ENCODE peak calls at places on chromosomes 12 and 14, in eight cellular contexts. B, P, M, X, E, R, Q and K are unnamed samples. For H3K4me1, the result is how much of the 10 kb centered on the place peaks cover.

GRCh38 chr12:29241821-29242591 is 92.9 kb downstream of the FAR2 start:
- DNase-seq in B (no peak), P (peak), M (peak), X (peak), E (peak), R (no peak), Q (no peak), K (no peak)

GRCh38 chr12:2057041-2057792 is 4.4 kb downstream of the CACNA1C start:
- DNase-seq in B (no peak), P (peak), M (peak), X (peak), E (peak), R (peak), Q (no peak), K (no peak)

GRCh38 chr14:99481745-99482099 is 513 bp downstream of the CCNK start:
- DNase-seq in B (no peak), P (no peak), M (peak), X (peak), E (peak), R (peak), Q (peak), K (peak)

GRCh38 chr14:64501326-64502171 is 2.1 kb downstream of the ZBTB25 start:
- DNase-seq in B (no peak), P (peak), M (peak), X (peak), E (peak), R (peak), Q (no peak), K (no peak)

GRCh38 chr14:32609388-32609787 is 280.3 kb downstream of the AKAP6 start:
- DNase-seq in B (no peak), P (no peak), M (no peak), X (no peak), E (no peak), R (no peak), Q (no peak), K (no peak)

GRCh38 chr14:61335876-61336275 is 14.5 kb downstream of the PRKCH start:
- DNase-seq in B (no peak), P (no peak), M (no peak), X (no peak), E (no peak), R (no peak), Q (no peak), K (no peak)

GRCh38 chr12:4271433-4272013 is 2.0 kb upstream of the CCND2 start:
- DNase-seq in B (no peak), P (no peak), M (peak), X (no peak), E (no peak), R (no peak), Q (no peak), K (no peak)

GRCh38 chr12:16509411-16509810 is 96.6 kb downstream of the LMO3 start:
- DNase-seq in B (no peak), P (no peak), M (no peak), X (no peak), E (no peak), R (no peak), Q (no peak), K (no peak)

GRCh38 chr14:50835280-50835679 is 4.3 kb upstream of the NIN start:
- DNase-seq in B (no peak), P (no peak), M (no peak), X (no peak), E (peak), R (peak), Q (no peak), K (no peak)

GRCh38 chr12:4270670-4271432 is 2.7 kb upstream of the CCND2 start:
- DNase-seq in B (no peak), P (peak), M (peak), X (no peak), E (no peak), R (no peak), Q (no peak), K (no peak)

GRCh38 chr14:32027255-32027939 is 49.7 kb upstream of the ARHGAP5 start:
- DNase-seq in B (no peak), P (no peak), M (peak), X (peak), E (peak), R (no peak), Q (peak), K (no peak)

GRCh38 chr12:108187831-108188230 is 58.7 kb downstream of the WSCD2 start:
- DNase-seq in B (no peak), P (no peak), M (no peak), X (no peak), E (no peak), R (no peak), Q (no peak), K (no peak)

GRCh38 chr12:49331360-49332222 is 5.4 kb downstream of the C1QL4 start:
- DNase-seq in B (no peak), P (peak), M (peak), X (peak), E (peak), R (peak), Q (peak), K (no peak)

GRCh38 chr12:64691793-64692583 is 67.2 kb downstream of the GNS start:
- DNase-seq in B (no peak), P (no peak), M (peak), X (no peak), E (no peak), R (no peak), Q (no peak), K (no peak)

GRCh38 chr12:119415714-119416113 is 81.2 kb downstream of the CCDC60 start:
- DNase-seq in B (no peak), P (no peak), M (no peak), X (no peak), E (no peak), R (no peak), Q (no peak), K (no peak)

GRCh38 chr12:95408201-95408600 is 65.8 kb upstream of the METAP2 start:
- DNase-seq in B (no peak), P (no peak), M (no peak), X (no peak), E (no peak), R (no peak), Q (no peak), K (no peak)

GRCh38 chr14:58100735-58101368 is 51.2 kb downstream of the ARMH4 start:
- DNase-seq in B (no peak), P (no peak), M (peak), X (peak), E (peak), R (no peak), Q (no peak), K (no peak)

GRCh38 chr12:32214723-32215122 is 108.1 kb downstream of the BICD1 start:
- DNase-seq in B (no peak), P (no peak), M (no peak), X (no peak), E (no peak), R (peak), Q (no peak), K (no peak)

GRCh38 chr12:68617160-68617926 is 6.6 kb downstream of the RAP1B start:
- DNase-seq in B (no peak), P (no peak), M (no peak), X (peak), E (peak), R (no peak), Q (no peak), K (no peak)

GRCh38 chr14:79294506-79294905 is 916.8 kb downstream of the DIO2 start:
- DNase-seq in B (no peak), P (no peak), M (no peak), X (peak), E (no peak), R (no peak), Q (no peak), K (no peak)

GRCh38 chr14:50714452-50715073 is 46.5 kb upstream of the SAV1 start:
- DNase-seq in B (no peak), P (peak), M (peak), X (peak), E (peak), R (peak), Q (no peak), K (no peak)

GRCh38 chr12:66776974-66777373 is 98.1 kb upstream of the GRIP1 start:
- DNase-seq in B (no peak), P (no peak), M (no peak), X (no peak), E (no peak), R (no peak), Q (no peak), K (no peak)

GRCh38 chr14:81199084-81199483 is 21.7 kb downstream of the GTF2A1 start:
- DNase-seq in B (no peak), P (no peak), M (no peak), X (no peak), E (no peak), R (no peak), Q (no peak), K (no peak)

GRCh38 chr14:73751157-73751691 is 37.0 kb upstream of the PNMA1 start:
- DNase-seq in B (no peak), P (no peak), M (no peak), X (no peak), E (no peak), R (peak), Q (no peak), K (no peak)

GRCh38 chr14:51727526-51727925 is 75.8 kb downstream of the FRMD6 start:
- DNase-seq in B (no peak), P (no peak), M (no peak), X (no peak), E (no peak), R (no peak), Q (no peak), K (no peak)

GRCh38 chr12:27967551-27968054 is 4.9 kb downstream of the PTHLH start:
- DNase-seq in B (no peak), P (no peak), M (no peak), X (peak), E (no peak), R (no peak), Q (no peak), K (no peak)

GRCh38 chr12:21940972-21941521 is at the start of gene ABCC9:
- DNase-seq in B (no peak), P (peak), M (peak), X (no peak), E (peak), R (no peak), Q (no peak), K (no peak)

DNA sequence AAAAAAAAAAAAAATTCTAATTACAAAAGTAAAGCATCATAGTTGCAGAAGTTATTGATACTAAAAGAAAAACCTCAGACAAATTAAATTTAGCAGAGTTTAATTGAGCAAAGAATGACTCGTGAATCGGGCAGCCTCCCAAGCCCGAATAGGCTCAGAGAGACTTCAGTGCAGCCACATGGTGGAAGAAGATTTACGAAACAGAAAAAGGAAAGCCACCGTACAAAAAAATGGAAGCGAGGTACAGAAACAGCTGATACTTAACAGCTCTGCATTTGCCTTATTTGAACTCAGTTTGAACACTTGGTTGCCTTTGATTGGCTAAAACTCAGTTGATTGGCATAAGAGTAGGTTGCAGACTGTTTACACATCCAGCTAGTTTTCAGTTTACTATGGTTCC is 12.9 kb downstream of the TTC9 start:
- DNase-seq in B (no peak), P (no peak), M (no peak), X (peak), E (no peak), R (peak), Q (no peak), K (no peak)
- H3K4me1 ChIP-seq in B (under half), P (under half), M (under half), X (under half), E (under half), R (half or more), Q (under half), K (half or more)

GRCh38 chr12:15273896-15274295 is 48.4 kb upstream of the PTPRO start:
- DNase-seq in B (no peak), P (no peak), M (no peak), X (no peak), E (no peak), R (no peak), Q (no peak), K (no peak)
- H3K4me3 ChIP-seq in B (no peak), P (no peak), M (no peak), X (no peak), E (no peak), R (no peak), Q (no peak), K (no peak)

DNA sequence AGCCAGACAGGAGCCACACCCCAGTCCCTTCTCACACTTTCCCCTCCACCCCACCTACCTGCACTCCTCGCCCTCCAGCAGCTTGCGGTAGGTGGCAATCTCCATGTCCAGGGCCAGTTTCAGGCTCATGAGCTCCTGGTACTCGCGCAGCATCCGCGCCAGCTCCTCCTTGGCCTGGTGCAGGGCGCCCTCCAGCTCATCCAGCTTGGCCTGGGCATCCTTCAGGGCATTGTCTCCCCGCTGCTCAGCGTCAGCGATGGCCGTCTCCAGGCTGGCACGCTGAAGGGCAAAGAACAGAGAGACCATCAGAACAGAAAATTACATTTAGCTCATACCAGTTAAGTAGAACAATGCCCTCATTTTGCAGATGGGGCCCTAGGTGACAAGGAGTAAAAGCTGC is 5.5 kb downstream of the KRT74 start:
- DNase-seq in B (no peak), P (no peak), M (no peak), X (no peak), E (no peak), R (no peak), Q (no peak), K (no peak)
- H3K27ac ChIP-seq in B (no peak), P (no peak), M (no peak), X (no peak), E (no peak), R (no peak), Q (no peak), K (no peak)

GRCh38 chr14:105466491-105467248 is 8.0 kb upstream of the CRIP2 start:
- DNase-seq in B (no peak), P (peak), M (no peak), X (no peak), E (no peak), R (no peak), Q (no peak), K (no peak)
- H3K4me1 ChIP-seq in B (under half), P (half or more), M (half or more), X (under half), E (half or more), R (under half), Q (under half), K (under half)

GRCh38 chr12:88763536-88764100 is 183.3 kb upstream of the KITLG start:
- DNase-seq in B (no peak), P (no peak), M (no peak), X (peak), E (no peak), R (no peak), Q (no peak), K (no peak)
- H3K4me3 ChIP-seq in B (no peak), P (no peak), M (no peak), X (no peak), E (no peak), R (no peak), Q (no peak), K (no peak)

DNA sequence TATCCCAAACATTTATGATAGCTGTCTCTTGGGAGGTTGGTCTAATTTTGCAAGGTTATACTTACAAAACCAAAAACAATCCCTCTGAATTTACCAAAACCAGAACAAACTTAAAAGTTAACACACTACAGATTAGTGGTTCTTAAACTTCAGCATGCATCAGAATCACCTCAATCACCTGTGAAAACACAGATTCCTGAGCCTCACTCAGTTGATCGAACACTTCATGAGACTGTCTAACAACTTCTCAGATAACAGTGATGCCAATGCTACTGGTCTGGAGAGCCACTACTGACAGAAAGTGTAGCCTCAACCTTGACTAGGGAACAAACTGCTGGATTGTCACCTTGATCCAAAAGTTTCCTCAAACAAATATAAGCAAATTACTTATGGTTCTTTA is 44.2 kb downstream of the ATP2B1 start:
- DNase-seq in B (no peak), P (no peak), M (no peak), X (no peak), E (no peak), R (no peak), Q (no peak), K (no peak)
- H3K27ac ChIP-seq in B (no peak), P (no peak), M (no peak), X (peak), E (no peak), R (no peak), Q (no peak), K (peak)

DNA sequence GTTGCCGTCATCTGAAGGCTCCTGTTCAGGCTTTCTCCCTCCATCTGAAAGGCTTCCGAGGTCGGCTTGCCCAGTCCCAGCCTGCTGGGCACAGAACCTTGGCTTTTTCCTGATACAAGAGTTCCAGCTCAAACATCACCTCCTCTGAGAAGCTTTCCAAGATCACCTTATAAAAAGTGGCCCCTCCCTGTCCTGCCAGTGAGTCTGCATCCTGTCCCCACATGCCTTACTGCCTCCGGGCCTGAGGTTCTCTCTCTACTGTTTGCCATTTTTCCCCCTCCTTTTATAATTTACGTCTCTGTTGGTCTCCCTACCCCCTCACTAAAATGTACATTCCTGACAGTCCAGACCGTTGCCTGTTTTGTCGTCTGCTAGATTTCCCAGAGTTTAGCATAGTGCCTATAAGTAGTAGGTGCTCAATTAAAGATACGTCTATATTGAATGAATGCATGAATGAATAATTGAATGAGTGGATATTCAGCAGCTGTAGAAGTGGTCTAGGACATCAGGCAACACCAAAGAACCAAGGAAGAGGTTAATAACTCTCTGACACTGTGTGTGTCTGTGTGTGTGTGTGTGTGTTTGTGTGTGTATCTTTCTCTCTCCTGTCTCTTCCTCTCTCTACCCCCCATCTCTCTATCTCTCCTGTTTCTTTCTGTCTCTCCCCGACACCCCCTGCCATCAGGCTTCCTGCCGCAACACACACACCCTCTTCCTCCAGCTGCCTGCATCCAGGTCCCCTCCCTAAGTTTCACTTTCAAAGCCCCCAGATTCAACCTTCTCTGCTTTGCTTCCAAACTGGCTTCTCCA is 119.7 kb upstream of the NCOR2 start:
- DNase-seq in B (no peak), P (no peak), M (no peak), X (no peak), E (no peak), R (no peak), Q (no peak), K (no peak)
- H3K4me1 ChIP-seq in B (half or more), P (half or more), M (under half), X (under half), E (under half), R (under half), Q (under half), K (under half)

GRCh38 chr14:87457727-87458126 is 535.3 kb downstream of the GALC start:
- DNase-seq in B (no peak), P (no peak), M (peak), X (peak), E (no peak), R (no peak), Q (no peak), K (no peak)
- H3K4me3 ChIP-seq in B (no peak), P (peak), M (no peak), X (peak), E (no peak), R (no peak), Q (no peak), K (no peak)

GRCh38 chr14:68112456-68112855 is 292.9 kb downstream of the RAD51B start:
- DNase-seq in B (no peak), P (no peak), M (no peak), X (no peak), E (no peak), R (no peak), Q (no peak), K (no peak)

GRCh38 chr14:68110989-68111704 is 291.6 kb downstream of the RAD51B start:
- DNase-seq in B (no peak), P (no peak), M (no peak), X (no peak), E (no peak), R (no peak), Q (no peak), K (no peak)

GRCh38 chr14:68113328-68113930 is 293.9 kb downstream of the RAD51B start:
- DNase-seq in B (no peak), P (no peak), M (no peak), X (no peak), E (peak), R (no peak), Q (no peak), K (no peak)

GRCh38 chr14:68109132-68109531 is 289.6 kb downstream of the RAD51B start:
- DNase-seq in B (no peak), P (no peak), M (peak), X (no peak), E (peak), R (no peak), Q (no peak), K (no peak)

GRCh38 chr14:68111733-68112270 is 292.2 kb downstream of the RAD51B start:
- DNase-seq in B (no peak), P (no peak), M (no peak), X (peak), E (no peak), R (no peak), Q (no peak), K (no peak)
- H3K27ac ChIP-seq in B (no peak), P (no peak), M (no peak), X (no peak), E (no peak), R (no peak), Q (no peak), K (no peak)

GRCh38 chr14:103517172-103517566 is 5.5 kb downstream of the CKB start:
- DNase-seq in B (no peak), P (no peak), M (no peak), X (no peak), E (no peak), R (no peak), Q (no peak), K (no peak)
- H3K4me1 ChIP-seq in B (half or more), P (half or more), M (under half), X (under half), E (under half), R (under half), Q (under half), K (under half)